ENCODE peak calls at places on chromosomes 16 and 17, in four cellular contexts. One of them, this sample, is unnamed.

GRCh38 chr17:7260601-7261376 is 1.5 kb downstream of the CLDN7 start:
- DNase-seq in HFF-Myc: no peak
- DNase-seq in epithelial cell of esophagus: peak
- DNase-seq in cardiac fibroblast: no peak
- DNase-seq in this sample: no peak

GRCh38 chr16:5056347-5056746 is 9.4 kb downstream of the C16orf89 start:
- DNase-seq in HFF-Myc: no peak
- DNase-seq in cardiac fibroblast: no peak
- DNase-seq in epithelial cell of esophagus: peak
- DNase-seq in this sample: no peak

GRCh38 chr17:27247071-27247957 is 46.6 kb upstream of the WSB1 start:
- DNase-seq in cardiac fibroblast: peak
- DNase-seq in epithelial cell of esophagus: peak
- DNase-seq in HFF-Myc: no peak
- DNase-seq in this sample: no peak

GRCh38 chr16:17475104-17475503 is 4.3 kb upstream of the XYLT1 start:
- DNase-seq in HFF-Myc: no peak
- DNase-seq in epithelial cell of esophagus: no peak
- DNase-seq in cardiac fibroblast: no peak
- DNase-seq in this sample: no peak

GRCh38 chr17:1110844-1111598 is 68.8 kb downstream of the ABR start:
- DNase-seq in HFF-Myc: peak
- DNase-seq in epithelial cell of esophagus: peak
- DNase-seq in cardiac fibroblast: peak
- DNase-seq in this sample: no peak

GRCh38 chr17:63985387-63986140 is 12.6 kb upstream of the PRR29 start:
- DNase-seq in epithelial cell of esophagus: no peak
- DNase-seq in HFF-Myc: no peak
- DNase-seq in cardiac fibroblast: no peak
- DNase-seq in this sample: no peak

GRCh38 chr17:57880086-57880456 is 30.2 kb upstream of the MRPS23 start:
- DNase-seq in epithelial cell of esophagus: peak
- DNase-seq in cardiac fibroblast: no peak
- DNase-seq in HFF-Myc: no peak
- DNase-seq in this sample: no peak

GRCh38 chr17:43717913-43718312 is 40.7 kb downstream of the SOST start:
- DNase-seq in cardiac fibroblast: no peak
- DNase-seq in epithelial cell of esophagus: no peak
- DNase-seq in HFF-Myc: no peak
- DNase-seq in this sample: no peak

GRCh38 chr16:64311241-64311640 is 810.6 kb downstream of the CDH11 start:
- DNase-seq in HFF-Myc: no peak
- DNase-seq in cardiac fibroblast: peak
- DNase-seq in epithelial cell of esophagus: peak
- DNase-seq in this sample: no peak

GRCh38 chr16:84616515-84616914 is 1.4 kb downstream of the COTL1 start:
- DNase-seq in HFF-Myc: no peak
- DNase-seq in epithelial cell of esophagus: peak
- DNase-seq in cardiac fibroblast: no peak
- DNase-seq in this sample: no peak

GRCh38 chr17:1786708-1787107 is 24.8 kb downstream of the SERPINF1 start:
- DNase-seq in HFF-Myc: no peak
- DNase-seq in cardiac fibroblast: no peak
- DNase-seq in epithelial cell of esophagus: no peak
- DNase-seq in this sample: no peak

GRCh38 chr17:7613769-7614421 is 802 bp downstream of the FXR2 start:
- DNase-seq in HFF-Myc: no peak
- DNase-seq in epithelial cell of esophagus: peak
- DNase-seq in cardiac fibroblast: no peak
- DNase-seq in this sample: no peak

GRCh38 chr16:80806957-80807356 is 2.6 kb upstream of the CDYL2 start:
- DNase-seq in HFF-Myc: peak
- DNase-seq in epithelial cell of esophagus: peak
- DNase-seq in cardiac fibroblast: peak
- DNase-seq in this sample: no peak

GRCh38 chr17:3657588-3657869 is 10.8 kb downstream of the TAX1BP3 start:
- DNase-seq in HFF-Myc: no peak
- DNase-seq in epithelial cell of esophagus: no peak
- DNase-seq in cardiac fibroblast: no peak
- DNase-seq in this sample: no peak

GRCh38 chr17:7632492-7632894 is 2.6 kb downstream of the SHBG start:
- DNase-seq in HFF-Myc: no peak
- DNase-seq in cardiac fibroblast: peak
- DNase-seq in epithelial cell of esophagus: peak
- DNase-seq in this sample: no peak

GRCh38 chr17:43444223-43445008 is 39.4 kb upstream of the DHX8 start:
- DNase-seq in epithelial cell of esophagus: peak
- DNase-seq in HFF-Myc: no peak
- DNase-seq in cardiac fibroblast: no peak
- DNase-seq in this sample: no peak

DNA sequence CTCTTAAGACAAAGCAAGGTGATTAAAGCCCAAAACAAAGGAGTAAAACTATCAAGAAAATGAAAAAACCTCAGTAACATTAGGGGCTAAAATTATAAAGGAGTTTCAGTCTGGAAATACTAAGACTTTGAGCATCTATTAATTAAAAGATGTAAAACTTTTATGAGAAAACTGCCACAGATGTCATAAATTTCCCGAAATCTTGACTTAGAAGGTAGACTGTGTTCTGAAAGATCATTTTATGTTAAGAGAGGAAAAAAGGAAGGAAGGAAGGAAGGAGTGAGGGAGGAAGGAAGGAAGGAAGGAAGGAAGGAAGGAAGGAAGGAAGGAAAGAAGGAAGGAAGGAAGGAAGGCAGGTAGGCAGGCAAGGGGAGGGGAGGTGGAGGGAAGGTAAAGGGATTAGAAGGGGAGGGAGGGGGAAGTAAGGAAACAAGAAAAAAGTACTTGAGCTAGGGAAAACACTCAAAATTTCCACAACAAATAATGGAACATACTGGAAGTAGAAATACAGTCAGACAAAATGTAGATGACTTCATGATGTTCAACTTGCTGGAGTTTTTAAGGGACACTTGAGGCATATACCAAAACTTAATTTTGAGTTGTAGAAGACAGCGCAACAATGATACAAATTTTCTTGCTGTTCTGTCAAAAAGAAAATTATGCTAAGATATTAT is 2.0 kb downstream of the KRTAP4-5 start:
- DNase-seq in epithelial cell of esophagus: no peak
- DNase-seq in cardiac fibroblast: no peak
- DNase-seq in HFF-Myc: no peak
- DNase-seq in this sample: no peak
- H3K4me3 ChIP-seq in epithelial cell of esophagus: no peak
- H3K4me3 ChIP-seq in cardiac fibroblast: no peak
- H3K4me3 ChIP-seq in HFF-Myc: no peak
- H3K4me3 ChIP-seq in this sample: no peak

DNA sequence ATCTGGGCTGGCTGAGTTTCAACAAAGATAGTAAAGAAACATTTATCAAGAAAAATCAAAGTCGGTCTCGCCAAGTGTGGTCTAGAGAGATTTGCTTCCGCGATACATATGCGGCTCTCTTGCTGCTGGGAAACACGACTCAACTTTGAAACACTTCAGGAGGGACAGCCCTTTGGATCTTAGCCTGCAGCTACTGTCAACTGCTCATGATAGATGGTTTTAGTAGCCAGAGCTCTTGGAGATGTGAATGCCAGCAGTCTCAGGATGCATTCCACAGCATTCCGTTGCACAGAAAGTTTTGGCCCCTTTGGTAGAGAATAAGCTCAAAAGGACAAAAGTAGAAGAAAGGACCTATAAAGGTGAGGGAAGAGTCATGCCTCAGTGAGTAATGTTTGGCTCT is 168.1 kb upstream of the CACNG3 start:
- DNase-seq in epithelial cell of esophagus: no peak
- DNase-seq in cardiac fibroblast: no peak
- DNase-seq in HFF-Myc: no peak
- DNase-seq in this sample: no peak
- TF ChIP-seq CTCF in epithelial cell of esophagus: no peak
- TF ChIP-seq CTCF in cardiac fibroblast: no peak
- TF ChIP-seq CTCF in HFF-Myc: no peak
- TF ChIP-seq CTCF in this sample: no peak

GRCh38 chr17:32827227-32827626 is 49.7 kb downstream of the MYO1D start:
- DNase-seq in epithelial cell of esophagus: no peak
- DNase-seq in HFF-Myc: no peak
- DNase-seq in cardiac fibroblast: no peak
- DNase-seq in this sample: peak
- H3K4me3 ChIP-seq in epithelial cell of esophagus: no peak
- H3K4me3 ChIP-seq in HFF-Myc: no peak
- H3K4me3 ChIP-seq in cardiac fibroblast: no peak
- H3K4me3 ChIP-seq in this sample: no peak

DNA sequence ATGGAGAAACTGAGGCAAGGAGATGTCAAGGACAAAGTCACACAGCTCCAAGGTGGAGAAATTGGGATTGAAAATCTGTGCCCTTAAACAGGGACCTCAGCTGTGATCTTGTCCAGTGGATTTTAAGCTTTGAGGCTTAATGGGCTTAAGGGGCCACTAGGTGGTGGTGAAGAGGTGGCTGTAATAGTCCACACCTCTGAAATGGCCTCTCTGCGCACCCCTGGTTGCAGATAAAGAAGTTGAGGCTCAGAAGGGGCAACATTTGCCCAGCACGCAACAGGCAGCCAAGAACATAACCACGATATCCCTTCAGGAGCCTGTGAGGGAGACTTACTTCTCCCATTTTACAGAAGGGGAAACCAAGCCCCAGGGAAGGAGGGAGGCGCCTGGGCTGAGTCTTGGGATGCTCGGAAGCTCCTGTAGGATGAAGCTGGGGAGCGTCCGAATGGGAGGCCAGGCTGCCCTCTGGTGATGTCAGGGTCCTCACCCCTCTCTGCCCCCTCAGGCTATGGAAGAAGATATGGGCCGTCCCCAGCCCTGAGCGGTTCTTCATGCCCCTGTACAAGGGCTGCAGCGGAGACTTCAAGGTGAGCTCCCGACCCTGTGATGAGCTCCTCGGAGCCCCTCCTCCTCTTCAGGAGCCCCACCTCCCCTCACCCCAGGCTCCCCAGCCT is 43.7 kb downstream of the IL21R start:
- DNase-seq in HFF-Myc: no peak
- DNase-seq in epithelial cell of esophagus: no peak
- DNase-seq in cardiac fibroblast: no peak
- DNase-seq in this sample: no peak
- TF ChIP-seq CTCF in HFF-Myc: no peak
- TF ChIP-seq CTCF in epithelial cell of esophagus: no peak
- TF ChIP-seq CTCF in cardiac fibroblast: peak
- TF ChIP-seq CTCF in this sample: no peak

GRCh38 chr17:75587718-75588545 is at the start of gene MYO15B:
- DNase-seq in epithelial cell of esophagus: no peak
- DNase-seq in HFF-Myc: no peak
- DNase-seq in cardiac fibroblast: peak
- DNase-seq in this sample: no peak

GRCh38 chr17:75589017-75589918 is 1.7 kb downstream of the MYO15B start:
- DNase-seq in cardiac fibroblast: peak
- DNase-seq in HFF-Myc: peak
- DNase-seq in epithelial cell of esophagus: peak
- DNase-seq in this sample: peak

GRCh38 chr17:75590314-75590761 is 2.7 kb downstream of the MYO15B start:
- DNase-seq in HFF-Myc: no peak
- DNase-seq in epithelial cell of esophagus: no peak
- DNase-seq in cardiac fibroblast: no peak
- DNase-seq in this sample: no peak

GRCh38 chr17:75589919-75590303 is 2.3 kb downstream of the MYO15B start:
- DNase-seq in cardiac fibroblast: no peak
- DNase-seq in HFF-Myc: no peak
- DNase-seq in epithelial cell of esophagus: no peak
- DNase-seq in this sample: no peak

DNA sequence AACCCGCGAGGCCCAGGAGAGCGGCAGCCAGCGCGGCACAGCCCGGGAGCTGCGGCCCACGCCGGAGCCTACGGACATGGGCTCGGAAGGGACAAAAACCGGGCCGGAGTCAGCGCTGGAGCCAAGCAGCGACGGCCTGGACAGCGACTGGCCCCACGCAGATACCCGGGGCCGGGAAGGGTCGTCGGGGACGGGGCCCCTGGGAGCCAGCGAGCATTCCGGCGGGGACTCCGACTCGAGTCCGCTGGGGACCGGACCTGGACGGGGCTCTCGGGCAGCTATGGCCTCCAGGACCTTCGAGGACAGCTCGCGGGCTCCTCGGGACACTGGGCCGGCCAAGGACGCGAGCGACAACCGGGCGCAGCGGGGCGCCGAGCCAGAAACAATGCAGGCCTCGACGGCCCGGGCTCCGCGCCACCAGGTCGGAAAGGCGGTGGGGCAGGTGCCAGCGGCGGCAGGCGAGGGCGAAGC is 981 bp downstream of the MYO15B start:
- DNase-seq in epithelial cell of esophagus: no peak
- DNase-seq in cardiac fibroblast: no peak
- DNase-seq in HFF-Myc: no peak
- DNase-seq in this sample: no peak
- H3K4me3 ChIP-seq in epithelial cell of esophagus: no peak
- H3K4me3 ChIP-seq in cardiac fibroblast: peak
- H3K4me3 ChIP-seq in HFF-Myc: no peak
- H3K4me3 ChIP-seq in this sample: no peak

GRCh38 chr17:50956750-50957523 is 90.8 kb upstream of the TOB1 start:
- DNase-seq in cardiac fibroblast: peak
- DNase-seq in epithelial cell of esophagus: peak
- DNase-seq in HFF-Myc: no peak
- DNase-seq in this sample: no peak
- TF ChIP-seq CTCF in cardiac fibroblast: peak
- TF ChIP-seq CTCF in epithelial cell of esophagus: peak
- TF ChIP-seq CTCF in HFF-Myc: peak
- TF ChIP-seq CTCF in this sample: peak

GRCh38 chr16:86604436-86605220 is 26.3 kb downstream of the FOXL1 start:
- DNase-seq in cardiac fibroblast: no peak
- DNase-seq in HFF-Myc: no peak
- DNase-seq in epithelial cell of esophagus: no peak
- DNase-seq in this sample: no peak
- H3K4me3 ChIP-seq in cardiac fibroblast: no peak
- H3K4me3 ChIP-seq in HFF-Myc: no peak
- H3K4me3 ChIP-seq in epithelial cell of esophagus: peak
- H3K4me3 ChIP-seq in this sample: peak